ENCODE peak calls at places on chromosomes 13 and 19, in four cellular contexts. I, C, L and A are unnamed samples.

GRCh38 chr13:32650705-32651311 is 64.6 kb downstream of the PDS5B start:
- DNase-seq in I (peak), L (peak), C (peak), A (peak)

GRCh38 chr13:96860829-96861228 is 133.4 kb downstream of the OXGR1 start:
- DNase-seq in I (no peak), L (no peak), C (no peak), A (no peak)

GRCh38 chr13:70580825-70581224 is 472.6 kb upstream of the KLHL1 start:
- DNase-seq in C (no peak), I (no peak), L (no peak), A (no peak)

GRCh38 chr19:49151339-49152217 is 3.6 kb downstream of the HRC start:
- DNase-seq in I (peak), L (peak), C (no peak), A (peak)

GRCh38 chr13:79870123-79870522 is 389.2 kb downstream of the NDFIP2 start:
- DNase-seq in L (peak), I (no peak), C (no peak), A (no peak)

GRCh38 chr19:5154129-5154798 is 185.4 kb downstream of the KDM4B start:
- DNase-seq in L (peak), C (peak), I (peak), A (peak)

GRCh38 chr19:1568320-1569019 is at the start of gene MEX3D:
- DNase-seq in C (peak), L (peak), I (peak), A (peak)

GRCh38 chr19:4369888-4370260 is 26.5 kb downstream of the MPND start:
- DNase-seq in C (peak), I (no peak), L (no peak), A (peak)

GRCh38 chr19:42412223-42412622 is 15.0 kb downstream of the LIPE start:
- DNase-seq in I (no peak), C (no peak), L (no peak), A (no peak)

GRCh38 chr13:99382428-99383133 is 75.4 kb upstream of the GPR183 start:
- DNase-seq in I (no peak), C (no peak), L (no peak), A (no peak)

GRCh38 chr13:110340812-110341444 is 33.8 kb downstream of the COL4A2 start:
- DNase-seq in C (peak), L (peak), I (no peak), A (peak)

GRCh38 chr19:45779231-45780145 is 2.8 kb downstream of the DMPK start:
- DNase-seq in I (peak), L (peak), C (peak), A (peak)
- TF ChIP-seq CTCF in I (peak), L (peak), C (peak), A (peak)

DNA sequence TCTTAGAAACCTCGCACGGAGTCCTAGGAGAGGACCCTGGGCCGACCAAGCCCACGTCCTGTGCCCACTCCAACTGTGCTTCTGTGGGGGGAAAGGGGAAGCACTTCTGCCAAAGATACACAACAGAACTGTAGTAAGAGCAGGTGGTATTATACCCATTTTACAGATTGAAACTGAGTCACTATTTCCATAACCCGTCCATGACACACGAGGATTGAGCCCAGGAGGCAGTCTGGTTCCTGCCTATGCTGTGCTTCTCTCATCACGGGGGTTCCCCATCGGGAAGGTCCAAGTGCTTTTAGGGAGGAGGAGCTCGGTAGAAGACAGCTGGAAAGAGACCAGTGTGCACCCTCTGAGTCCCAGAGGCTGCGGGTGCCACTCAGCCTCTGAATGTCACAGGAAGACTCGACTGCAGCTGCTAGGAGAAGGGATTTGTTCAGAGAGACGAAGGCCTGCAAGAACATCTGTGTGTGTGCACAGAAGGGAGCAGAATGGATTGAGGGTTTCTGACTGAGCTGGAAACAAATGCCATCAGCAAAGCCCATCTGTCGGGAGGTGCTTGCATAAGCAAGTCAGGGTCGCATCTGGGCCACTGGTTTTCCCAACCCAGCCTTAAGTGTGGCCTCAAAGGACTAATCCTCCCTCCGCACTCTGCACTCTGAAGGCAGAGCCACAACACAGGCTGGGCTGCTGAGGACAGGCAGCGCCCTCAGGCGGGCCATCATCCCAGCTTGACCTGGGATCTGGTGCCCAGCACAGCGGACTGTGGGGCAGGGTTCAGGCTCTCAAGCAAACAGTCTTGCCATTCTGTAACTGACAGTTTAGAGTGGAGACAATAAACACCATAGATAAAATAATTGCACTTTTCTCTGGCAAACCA is 150.0 kb downstream of the DPF1 start:
- DNase-seq in I (no peak), L (no peak), C (no peak), A (no peak)
- TF ChIP-seq CTCF in I (no peak), L (no peak), C (no peak), A (no peak)

DNA sequence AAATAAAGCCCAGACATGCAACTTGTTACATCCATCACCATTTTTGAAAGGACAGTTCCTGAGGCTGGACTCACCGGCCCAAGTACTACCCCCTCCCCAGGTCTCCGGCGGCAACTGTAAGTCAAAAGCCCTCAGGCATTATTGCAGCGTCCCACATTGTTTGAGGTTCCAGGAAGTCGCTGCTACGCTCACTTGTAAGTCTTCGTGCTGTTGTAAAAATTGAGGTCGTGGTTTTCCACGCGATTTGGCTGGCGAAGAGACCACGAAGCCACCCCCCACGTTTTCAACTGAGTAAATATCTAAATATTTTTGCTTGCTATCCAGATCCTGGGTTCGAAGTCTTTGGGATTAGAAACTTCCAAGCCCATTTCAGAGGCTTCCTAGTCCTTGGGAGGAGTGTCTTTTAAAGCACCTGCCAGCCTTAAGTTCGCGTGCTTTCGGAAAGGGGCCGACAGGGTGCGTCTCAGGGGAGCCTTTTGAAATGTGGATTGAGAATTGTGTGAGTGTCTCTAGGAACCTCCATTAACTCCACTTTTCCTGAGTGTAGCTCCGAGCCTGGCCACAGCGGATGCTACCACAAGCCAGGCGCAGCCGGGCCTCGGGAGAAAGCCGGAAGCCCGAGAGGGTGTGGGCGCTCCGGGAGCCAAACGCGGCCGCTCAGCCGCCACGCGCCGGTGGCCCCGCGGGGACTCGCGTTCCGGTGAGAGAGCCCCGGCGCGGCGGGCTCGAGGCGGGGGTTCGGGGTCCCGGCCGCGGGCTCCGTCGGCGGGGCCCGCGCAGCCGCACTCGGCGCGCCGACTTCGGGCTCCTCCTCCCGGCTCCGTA is at the start of gene FNDC3A:
- DNase-seq in C (peak), I (peak), L (peak), A (peak)
- TF ChIP-seq CTCF in C (no peak), I (no peak), L (peak), A (no peak)

DNA sequence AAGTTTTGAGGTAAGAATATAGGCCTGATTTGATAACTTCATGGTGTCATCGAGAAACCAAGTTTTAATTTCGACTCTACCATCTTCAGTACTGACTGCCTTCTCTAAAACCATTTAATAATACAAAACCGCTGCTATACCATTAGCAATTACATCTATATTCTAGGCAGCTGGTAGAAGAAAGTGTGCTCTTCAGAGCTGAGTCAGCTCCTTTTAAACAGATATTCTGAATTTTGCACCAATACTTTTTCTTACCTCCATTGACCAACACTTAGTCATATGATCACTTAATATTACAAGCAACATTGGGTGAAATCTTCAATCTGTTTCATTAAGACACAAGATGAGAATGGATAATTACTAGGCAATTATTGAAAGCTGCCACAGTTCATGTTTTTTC is 1667.8 kb downstream of the PCDH9 start:
- DNase-seq in I (no peak), C (no peak), L (no peak), A (no peak)
- TF ChIP-seq CTCF in I (no peak), C (no peak), L (no peak), A (no peak)

GRCh38 chr13:114130131-114130707 is 2.2 kb downstream of the RASA3 start:
- DNase-seq in I (no peak), L (no peak), C (no peak), A (peak)
- TF ChIP-seq CTCF in I (no peak), L (no peak), C (no peak), A (no peak)

GRCh38 chr13:112969692-112970338 is 801 bp downstream of the MCF2L start:
- DNase-seq in I (no peak), C (no peak), L (no peak), A (no peak)

GRCh38 chr13:112968910-112969691 is at the start of gene MCF2L:
- DNase-seq in C (peak), I (peak), L (peak), A (peak)

GRCh38 chr13:112967666-112968379 is 1.2 kb upstream of the MCF2L start:
- DNase-seq in C (no peak), I (no peak), L (no peak), A (no peak)

GRCh38 chr13:112966776-112967175 is 2.2 kb upstream of the MCF2L start:
- DNase-seq in C (no peak), I (no peak), L (no peak), A (no peak)

DNA sequence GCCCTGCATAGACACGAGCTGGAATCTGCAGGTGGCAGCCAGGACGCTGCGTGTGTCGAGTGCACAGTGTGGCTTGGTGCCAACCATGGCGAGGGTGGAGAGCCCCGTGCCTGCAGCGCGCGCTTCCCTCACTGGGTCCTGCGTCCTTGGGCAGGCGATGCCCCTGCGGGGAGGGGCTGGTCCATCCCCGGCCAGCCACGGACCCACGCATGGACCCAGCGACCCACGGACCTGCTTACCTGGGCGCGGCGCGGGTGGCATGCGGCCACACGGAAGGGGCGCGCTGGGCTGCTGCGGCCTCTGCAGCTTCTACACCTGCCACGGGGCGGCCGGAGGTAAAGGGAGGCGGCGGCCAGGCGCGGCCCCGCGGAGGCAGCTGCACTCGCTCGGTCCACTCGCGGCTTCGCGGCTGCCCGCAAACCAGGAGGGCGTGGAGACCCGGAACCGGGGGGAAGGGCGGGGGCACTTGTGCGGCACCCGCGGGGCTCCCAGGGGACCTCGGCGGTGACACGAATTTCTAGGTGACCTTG is 569 bp upstream of the MCF2L start:
- DNase-seq in I (no peak), C (peak), L (no peak), A (peak)
- TF ChIP-seq CTCF in I (no peak), C (no peak), L (no peak), A (no peak)

GRCh38 chr13:25249001-25249543 is 38.2 kb downstream of the MTMR6 start:
- DNase-seq in C (peak), L (peak), I (peak), A (peak)
- TF ChIP-seq CTCF in C (peak), L (peak), I (peak), A (peak)